ENCODE peak calls at places on chromosomes 12 and 14, in four cellular contexts. M, Y, U and Q are unnamed samples.

GRCh38 chr12:89494411-89495231 is 30.0 kb downstream of the GALNT4 start:
- DNase-seq in M (no peak), Y (no peak), U (no peak), Q (no peak)

GRCh38 chr12:120496353-120497340 is 734 bp downstream of the DYNLL1 start:
- DNase-seq in M (no peak), Y (no peak), U (no peak), Q (peak)

GRCh38 chr14:36718216-36718615 is 56.6 kb downstream of the PAX9 start:
- DNase-seq in M (no peak), Y (no peak), U (no peak), Q (no peak)

GRCh38 chr14:103029936-103030335 is 27.4 kb downstream of the CDC42BPB start:
- DNase-seq in M (no peak), Y (no peak), U (no peak), Q (no peak)

GRCh38 chr12:91817512-91817911 is 328.1 kb downstream of the BTG1 start:
- DNase-seq in M (no peak), Y (no peak), U (no peak), Q (peak)

GRCh38 chr12:95859344-95859816 is 628 bp downstream of the SNRPF start:
- DNase-seq in M (no peak), Y (no peak), U (no peak), Q (peak)

GRCh38 chr14:49934638-49935037 is 41.8 kb downstream of the ARF6 start:
- DNase-seq in M (no peak), Y (no peak), U (no peak), Q (peak)

GRCh38 chr14:70796551-70796950 is 12.8 kb downstream of the MAP3K9 start:
- DNase-seq in M (no peak), Y (no peak), U (no peak), Q (no peak)

GRCh38 chr12:79935624-79936040 is 735 bp upstream of the PPP1R12A start:
- DNase-seq in M (no peak), Y (no peak), U (peak), Q (peak)

GRCh38 chr12:90546511-90546910 is 408.5 kb downstream of the CCER1 start:
- DNase-seq in M (no peak), Y (no peak), U (no peak), Q (no peak)

GRCh38 chr14:52055215-52055614 is 13.6 kb downstream of the NID2 start:
- DNase-seq in M (no peak), Y (no peak), U (no peak), Q (no peak)

GRCh38 chr12:52250048-52250990 is 17.3 kb downstream of the KRT7 start:
- DNase-seq in M (no peak), Y (no peak), U (no peak), Q (no peak)

GRCh38 chr14:53390008-53390407 is 236.9 kb upstream of the DDHD1 start:
- DNase-seq in M (no peak), Y (no peak), U (no peak), Q (no peak)

GRCh38 chr12:108750471-108751402 is 19.4 kb upstream of the CORO1C start:
- DNase-seq in M (no peak), Y (no peak), U (no peak), Q (peak)

GRCh38 chr14:28382460-28383220 is 383.9 kb upstream of the FOXG1 start:
- DNase-seq in M (no peak), Y (no peak), U (no peak), Q (no peak)

GRCh38 chr14:52694761-52695480 is 437 bp downstream of the ERO1A start:
- DNase-seq in M (no peak), Y (no peak), U (peak), Q (no peak)

GRCh38 chr14:74948228-74949175 is 6.9 kb downstream of the PGF start:
- DNase-seq in M (no peak), Y (no peak), U (no peak), Q (no peak)

GRCh38 chr12:122018457-122018856 is 3.2 kb upstream of the BCL7A start:
- DNase-seq in M (no peak), Y (no peak), U (no peak), Q (no peak)

GRCh38 chr14:105272623-105273022 is 24.3 kb downstream of the BTBD6 start:
- DNase-seq in M (no peak), Y (no peak), U (no peak), Q (no peak)

GRCh38 chr12:52074656-52075408 is 4.7 kb upstream of the SMIM41 start:
- DNase-seq in M (no peak), Y (no peak), U (no peak), Q (no peak)

GRCh38 chr12:64796205-64796845 is 28.1 kb upstream of the TBC1D30 start:
- DNase-seq in M (peak), Y (peak), U (no peak), Q (peak)

GRCh38 chr12:52147367-52147972 is 44.3 kb downstream of the KRT80 start:
- DNase-seq in M (peak), Y (no peak), U (no peak), Q (peak)

GRCh38 chr12:121809712-121810116 is 5.9 kb downstream of the SETD1B start:
- DNase-seq in M (no peak), Y (no peak), U (no peak), Q (no peak)

GRCh38 chr12:58554522-58555157 is 365.7 kb downstream of the LRIG3 start:
- DNase-seq in M (no peak), Y (no peak), U (no peak), Q (no peak)

GRCh38 chr14:81537193-81537592 is 3.5 kb upstream of the SEL1L start:
- DNase-seq in M (no peak), Y (no peak), U (no peak), Q (no peak)

GRCh38 chr14:51529731-51530130 is 122.0 kb upstream of the FRMD6 start:
- DNase-seq in M (no peak), Y (no peak), U (no peak), Q (no peak)

GRCh38 chr14:75886661-75887348 is 95.0 kb downstream of the TGFB3 start:
- DNase-seq in M (no peak), Y (no peak), U (no peak), Q (no peak)

GRCh38 chr14:93914278-93914677 is 12.9 kb upstream of the FAM181A start:
- DNase-seq in M (no peak), Y (no peak), U (no peak), Q (no peak)

GRCh38 chr12:69555461-69555860 is 29.8 kb upstream of the CCT2 start:
- DNase-seq in M (no peak), Y (no peak), U (no peak), Q (no peak)

GRCh38 chr12:53219956-53220856 is 11.8 kb downstream of the RARG start:
- DNase-seq in M (peak), Y (no peak), U (no peak), Q (peak)

GRCh38 chr14:51006781-51007211 is 62.5 kb upstream of the PYGL start:
- DNase-seq in M (no peak), Y (no peak), U (no peak), Q (no peak)

GRCh38 chr12:132404435-132404855 is 75.1 kb upstream of the GALNT9 start:
- DNase-seq in M (no peak), Y (no peak), U (no peak), Q (no peak)

GRCh38 chr12:107992870-107993451 is 136.1 kb upstream of the WSCD2 start:
- DNase-seq in M (peak), Y (peak), U (peak), Q (peak)

GRCh38 chr14:62179367-62180018 is 417.3 kb downstream of the SNAPC1 start:
- DNase-seq in M (peak), Y (peak), U (peak), Q (peak)

GRCh38 chr12:54891717-54892478 is 37.6 kb downstream of the MUCL1 start:
- DNase-seq in M (no peak), Y (no peak), U (no peak), Q (peak)

GRCh38 chr14:96417254-96417653 is 25.3 kb downstream of the AK7 start:
- DNase-seq in M (no peak), Y (no peak), U (no peak), Q (peak)

GRCh38 chr14:92677087-92677668 is 71.2 kb downstream of the LGMN start:
- DNase-seq in M (no peak), Y (no peak), U (peak), Q (no peak)

DNA sequence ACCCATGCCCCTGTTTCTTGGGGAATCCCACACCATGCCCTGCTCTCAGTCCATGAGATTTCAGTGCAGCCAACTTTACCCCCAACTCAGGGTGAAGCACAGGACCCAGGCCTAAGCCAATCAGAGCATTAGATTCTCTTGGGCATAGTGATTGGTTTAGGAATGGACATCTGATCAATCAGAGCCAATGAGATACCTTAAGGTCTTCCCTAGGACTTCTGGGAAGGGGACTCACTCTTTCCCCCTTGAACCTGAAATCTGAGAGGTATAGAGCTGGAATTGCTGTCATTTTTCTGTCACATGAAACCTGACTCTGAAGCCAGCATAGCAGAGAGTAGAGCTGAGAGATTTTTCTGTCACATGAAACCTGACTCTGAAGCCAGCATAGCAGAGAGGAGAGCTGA is 127.1 kb downstream of the ZFP36L1 start:
- DNase-seq in M (no peak), Y (no peak), U (no peak), Q (peak)
- TF ChIP-seq JUND in M (no peak), Y (no peak), U (no peak), Q (no peak)

GRCh38 chr12:6476496-6476895 is 6.0 kb upstream of the VAMP1 start:
- DNase-seq in M (no peak), Y (no peak), U (no peak), Q (peak)
- TF ChIP-seq JUND in M (no peak), Y (no peak), U (no peak), Q (no peak)

GRCh38 chr14:64734990-64735389 is 30.8 kb downstream of the PLEKHG3 start:
- DNase-seq in M (no peak), Y (no peak), U (no peak), Q (no peak)
- TF ChIP-seq JUND in M (no peak), Y (no peak), U (no peak), Q (no peak)

GRCh38 chr12:85804663-85805062 is 31.5 kb downstream of the RASSF9 start:
- DNase-seq in M (no peak), Y (no peak), U (no peak), Q (no peak)
- TF ChIP-seq JUND in M (peak), Y (no peak), U (no peak), Q (no peak)

GRCh38 chr12:38411426-38411825 is 94.9 kb downstream of the ALG10B start:
- DNase-seq in M (no peak), Y (no peak), U (no peak), Q (no peak)

GRCh38 chr12:38417101-38417500 is 100.5 kb downstream of the ALG10B start:
- DNase-seq in M (no peak), Y (no peak), U (no peak), Q (no peak)

GRCh38 chr12:38411947-38412346 is 95.4 kb downstream of the ALG10B start:
- DNase-seq in M (no peak), Y (no peak), U (no peak), Q (no peak)
- TF ChIP-seq JUND in M (no peak), Y (no peak), U (no peak), Q (no peak)

GRCh38 chr12:118650586-118650960 is 274.2 kb downstream of the SUDS3 start:
- DNase-seq in M (no peak), Y (no peak), U (no peak), Q (peak)

GRCh38 chr12:118649765-118650585 is 273.6 kb downstream of the SUDS3 start:
- DNase-seq in M (no peak), Y (no peak), U (no peak), Q (no peak)

GRCh38 chr12:118641249-118641648 is 264.9 kb downstream of the SUDS3 start:
- DNase-seq in M (no peak), Y (no peak), U (no peak), Q (no peak)

DNA sequence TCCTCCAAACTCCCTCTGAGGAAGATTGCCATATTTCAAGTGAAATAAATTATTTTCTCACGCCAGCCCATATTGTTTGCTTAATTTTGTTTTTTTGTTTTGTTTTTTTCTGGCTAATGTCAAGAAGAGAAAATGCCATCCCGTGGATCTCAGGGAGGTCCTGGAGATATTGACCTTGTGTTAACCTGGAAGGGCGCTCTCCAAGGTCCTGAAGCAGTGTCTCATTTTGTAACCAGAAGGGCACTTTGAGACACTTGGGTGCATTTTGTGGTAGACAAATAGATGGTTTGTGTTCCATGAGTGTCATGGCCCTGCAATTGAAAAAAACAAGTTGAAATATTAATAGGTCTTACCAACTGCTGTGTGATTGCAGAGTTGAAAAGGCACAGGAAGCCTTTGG is 268.9 kb downstream of the SUDS3 start:
- DNase-seq in M (no peak), Y (no peak), U (no peak), Q (peak)
- TF ChIP-seq JUND in M (no peak), Y (no peak), U (no peak), Q (no peak)

DNA sequence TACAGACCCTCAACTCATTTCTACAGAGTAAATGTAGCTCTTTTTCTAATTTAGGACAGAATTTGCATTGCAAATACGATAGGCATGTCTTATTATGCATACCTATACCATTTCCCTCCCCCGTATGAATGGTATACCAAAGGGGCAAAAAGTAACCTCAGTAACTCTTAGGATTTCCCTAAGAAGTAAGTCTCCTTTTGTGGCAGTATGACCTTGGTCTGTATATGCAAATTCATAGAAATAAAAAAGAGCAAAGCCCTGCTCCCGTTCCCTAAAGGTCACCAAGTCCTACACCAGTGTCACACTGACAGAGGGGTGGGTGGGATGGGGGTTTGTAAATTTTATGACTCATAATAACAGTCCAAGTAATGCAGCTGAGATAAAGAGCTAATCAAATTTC is 365.8 kb upstream of the CCDC196 start:
- DNase-seq in M (no peak), Y (no peak), U (no peak), Q (no peak)
- TF ChIP-seq JUND in M (no peak), Y (no peak), U (no peak), Q (no peak)

DNA sequence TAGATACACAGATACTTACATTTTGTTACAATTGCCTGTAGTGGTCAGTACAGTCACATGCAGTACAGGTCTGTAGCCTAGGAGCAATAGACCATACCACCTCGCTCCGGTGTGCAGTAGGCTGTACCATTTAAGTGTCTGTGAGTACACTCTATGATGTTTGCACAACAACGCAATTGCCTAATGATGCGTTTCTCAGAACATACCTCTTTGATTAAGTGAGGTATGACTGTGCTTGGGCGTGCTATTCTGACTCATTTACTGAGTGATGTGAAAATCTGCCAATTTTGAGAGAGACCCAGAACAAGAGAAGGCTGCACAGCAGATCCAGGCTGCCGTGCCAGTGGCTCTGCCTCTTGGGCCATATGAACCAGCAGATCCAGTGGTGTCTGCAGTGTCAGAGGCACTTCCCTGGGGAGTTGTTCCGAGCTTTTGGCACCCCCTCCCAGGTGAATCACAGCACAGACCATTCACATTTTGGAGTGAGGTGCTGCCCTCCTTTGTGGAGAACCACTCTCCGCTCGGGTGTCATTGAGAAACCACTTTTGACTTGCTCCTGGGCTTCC is 20.4 kb downstream of the DLK1 start:
- DNase-seq in M (peak), Y (no peak), U (no peak), Q (no peak)
- TF ChIP-seq JUND in M (peak), Y (no peak), U (no peak), Q (no peak)

GRCh38 chr12:10102322-10102721 is 3.5 kb upstream of the CLEC1A start:
- DNase-seq in M (no peak), Y (no peak), U (no peak), Q (no peak)

GRCh38 chr12:10098762-10099161 is at the start of gene CLEC1A:
- DNase-seq in M (no peak), Y (peak), U (no peak), Q (no peak)

GRCh38 chr12:10101042-10101579 is 2.3 kb upstream of the CLEC1A start:
- DNase-seq in M (no peak), Y (no peak), U (no peak), Q (peak)

GRCh38 chr12:10097521-10097920 is 1.3 kb downstream of the CLEC1A start:
- DNase-seq in M (no peak), Y (no peak), U (no peak), Q (no peak)

DNA sequence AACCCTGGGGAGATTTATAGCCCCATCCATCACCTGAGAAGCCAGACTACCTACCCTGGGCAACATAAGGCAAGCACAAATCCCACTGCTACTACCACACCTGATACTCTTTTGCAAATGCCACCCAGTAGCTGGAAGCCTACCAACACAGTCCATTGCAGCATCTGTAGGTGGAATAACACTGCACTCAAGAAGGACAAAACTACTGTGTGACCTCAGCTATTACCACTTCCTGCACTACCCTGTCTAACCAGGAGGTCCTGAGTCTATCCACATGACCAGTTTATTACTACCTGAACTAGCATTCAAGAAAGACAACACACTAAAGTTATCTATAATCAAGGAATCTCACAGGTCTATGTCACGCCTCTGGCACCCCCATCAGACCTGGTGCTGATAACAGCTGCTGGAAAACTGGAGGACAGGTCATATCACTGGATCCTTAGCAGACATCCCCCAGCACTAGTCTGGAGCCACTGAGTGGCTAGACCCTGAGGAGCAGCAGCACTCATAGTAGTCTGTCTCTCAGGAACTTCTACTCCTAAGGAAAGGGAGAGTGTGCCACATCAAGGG is 2.9 kb upstream of the CLEC1A start:
- DNase-seq in M (no peak), Y (no peak), U (no peak), Q (no peak)
- TF ChIP-seq JUND in M (no peak), Y (no peak), U (no peak), Q (no peak)